ENCODE peak calls at places on chromosomes 16 and 17, in four cellular contexts. X is endodermal cell, N is uterus, O is mesendoderm. V is an unnamed sample. For H3K4me1, the result is how much of the 10 kb centered on the place peaks cover.

GRCh38 chr16:55351936-55352335 is 27.9 kb downstream of the IRX6 start:
- DNase-seq in X (no peak), N (no peak), O (no peak), V (no peak)

GRCh38 chr16:14014284-14014625 is 56.9 kb upstream of the MRTFB start:
- DNase-seq in X (no peak), N (no peak), O (no peak), V (no peak)

GRCh38 chr17:55114283-55114682 is 145.7 kb downstream of the STXBP4 start:
- DNase-seq in X (no peak), N (no peak), O (no peak), V (no peak)

GRCh38 chr16:11398851-11399250 is 53.6 kb downstream of the RMI2 start:
- DNase-seq in X (no peak), N (no peak), O (no peak), V (no peak)

GRCh38 chr17:15944720-15945492 is at the start of gene ADORA2B:
- DNase-seq in X (peak), N (no peak), O (peak), V (peak)

GRCh38 chr17:43732961-43733360 is 25.6 kb downstream of the SOST start:
- DNase-seq in X (no peak), N (no peak), O (peak), V (no peak)

GRCh38 chr17:17836250-17836817 is 452 bp downstream of the SREBF1 start:
- DNase-seq in X (peak), N (peak), O (peak), V (peak)

GRCh38 chr16:55760665-55761035 is 72.2 kb downstream of the CES1 start:
- DNase-seq in X (no peak), N (no peak), O (no peak), V (no peak)

GRCh38 chr17:72100445-72100844 is 20.4 kb upstream of the SOX9 start:
- DNase-seq in X (no peak), N (no peak), O (no peak), V (no peak)

GRCh38 chr17:1169471-1169908 is 10.3 kb downstream of the ABR start:
- DNase-seq in X (no peak), N (no peak), O (no peak), V (peak)

GRCh38 chr16:66366433-66367299 is at the start of gene CDH5:
- DNase-seq in X (peak), N (peak), O (no peak), V (no peak)

GRCh38 chr16:3023415-3023668 is 400 bp downstream of the HCFC1R1 start:
- DNase-seq in X (no peak), N (peak), O (peak), V (peak)

GRCh38 chr16:86252596-86252995 is 257.7 kb upstream of the FOXF1 start:
- DNase-seq in X (peak), N (no peak), O (peak), V (no peak)

GRCh38 chr16:356756-357155 is 4.2 kb upstream of the AXIN1 start:
- DNase-seq in X (no peak), N (no peak), O (no peak), V (peak)

GRCh38 chr17:2064980-2065785 is 10.3 kb downstream of the HIC1 start:
- DNase-seq in X (peak), N (peak), O (peak), V (peak)

GRCh38 chr16:85232369-85233142 is 120.3 kb upstream of the CIBAR2 start:
- DNase-seq in X (no peak), N (no peak), O (no peak), V (peak)

GRCh38 chr16:52499061-52499460 is 47.9 kb downstream of the TOX3 start:
- DNase-seq in X (no peak), N (no peak), O (no peak), V (no peak)
- H3K4me1 ChIP-seq in X (under half), N (under half), O (under half), V (under half)

GRCh38 chr17:40992666-40993065 is 1.3 kb downstream of the KRTAP3-3 start:
- DNase-seq in X (no peak), N (no peak), O (no peak), V (no peak)
- H3K27ac ChIP-seq in X (no peak), N (no peak), O (no peak), V (no peak)

GRCh38 chr17:38703742-38704644 is 1.1 kb upstream of the MLLT6 start:
- DNase-seq in X (peak), N (peak), O (peak), V (peak)
- H3K4me1 ChIP-seq in X (under half), N (under half), O (under half), V (under half)

GRCh38 chr16:57534337-57534880 is 2.0 kb downstream of the CCDC102A start:
- DNase-seq in X (peak), N (peak), O (no peak), V (peak)
- H3K27ac ChIP-seq in X (no peak), N (peak), O (no peak), V (no peak)

GRCh38 chr17:8162232-8162996 is at the start of gene VAMP2:
- DNase-seq in X (peak), N (peak), O (peak), V (peak)
- H3K4me1 ChIP-seq in X (under half), N (under half), O (under half), V (under half)

GRCh38 chr16:72270531-72270930 is 98.6 kb upstream of the PMFBP1 start:
- DNase-seq in X (no peak), N (no peak), O (no peak), V (no peak)
- H3K27ac ChIP-seq in X (no peak), N (no peak), O (no peak), V (no peak)

DNA sequence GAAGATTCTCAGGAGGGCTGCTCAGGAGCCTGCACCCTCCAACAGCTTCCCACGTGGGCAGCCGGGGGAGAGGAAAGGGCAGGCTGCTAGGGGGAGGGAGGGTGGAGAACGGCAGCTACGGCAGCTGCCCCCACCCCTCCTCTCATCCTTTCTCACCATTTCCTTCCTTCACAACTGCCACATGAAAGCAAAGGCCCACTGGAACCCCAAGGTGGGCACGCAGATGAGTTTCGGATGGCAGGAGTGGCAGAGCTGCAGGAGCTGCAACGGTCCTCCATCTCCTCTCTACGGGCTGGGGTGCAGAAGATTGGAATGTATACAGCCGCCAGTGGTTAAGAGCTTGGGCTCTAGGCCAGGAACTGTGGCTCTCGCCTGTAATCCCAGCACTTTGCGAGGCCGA is 77.7 kb downstream of the GAS7 start:
- DNase-seq in X (peak), N (no peak), O (no peak), V (peak)
- H3K4me1 ChIP-seq in X (under half), N (under half), O (under half), V (under half)

GRCh38 chr17:77312061-77312684 is 171.4 kb downstream of the SEC14L1 start:
- DNase-seq in X (peak), N (no peak), O (no peak), V (peak)
- H3K27ac ChIP-seq in X (no peak), N (peak), O (no peak), V (no peak)

GRCh38 chr17:64185101-64185500 is 55.2 kb upstream of the ERN1 start:
- DNase-seq in X (no peak), N (no peak), O (no peak), V (no peak)
- H3K4me1 ChIP-seq in X (under half), N (under half), O (under half), V (under half)

GRCh38 chr16:68269793-68270192 is 5.5 kb downstream of the SLC7A6 start:
- DNase-seq in X (no peak), N (no peak), O (no peak), V (no peak)

GRCh38 chr16:68264128-68265077 is at the start of gene SLC7A6:
- DNase-seq in X (peak), N (peak), O (peak), V (peak)

GRCh38 chr16:68265078-68265925 is 976 bp downstream of the SLC7A6 start:
- DNase-seq in X (peak), N (peak), O (peak), V (peak)

GRCh38 chr16:68270353-68270752 is 6.0 kb downstream of the SLC7A6 start:
- DNase-seq in X (no peak), N (no peak), O (no peak), V (no peak)

DNA sequence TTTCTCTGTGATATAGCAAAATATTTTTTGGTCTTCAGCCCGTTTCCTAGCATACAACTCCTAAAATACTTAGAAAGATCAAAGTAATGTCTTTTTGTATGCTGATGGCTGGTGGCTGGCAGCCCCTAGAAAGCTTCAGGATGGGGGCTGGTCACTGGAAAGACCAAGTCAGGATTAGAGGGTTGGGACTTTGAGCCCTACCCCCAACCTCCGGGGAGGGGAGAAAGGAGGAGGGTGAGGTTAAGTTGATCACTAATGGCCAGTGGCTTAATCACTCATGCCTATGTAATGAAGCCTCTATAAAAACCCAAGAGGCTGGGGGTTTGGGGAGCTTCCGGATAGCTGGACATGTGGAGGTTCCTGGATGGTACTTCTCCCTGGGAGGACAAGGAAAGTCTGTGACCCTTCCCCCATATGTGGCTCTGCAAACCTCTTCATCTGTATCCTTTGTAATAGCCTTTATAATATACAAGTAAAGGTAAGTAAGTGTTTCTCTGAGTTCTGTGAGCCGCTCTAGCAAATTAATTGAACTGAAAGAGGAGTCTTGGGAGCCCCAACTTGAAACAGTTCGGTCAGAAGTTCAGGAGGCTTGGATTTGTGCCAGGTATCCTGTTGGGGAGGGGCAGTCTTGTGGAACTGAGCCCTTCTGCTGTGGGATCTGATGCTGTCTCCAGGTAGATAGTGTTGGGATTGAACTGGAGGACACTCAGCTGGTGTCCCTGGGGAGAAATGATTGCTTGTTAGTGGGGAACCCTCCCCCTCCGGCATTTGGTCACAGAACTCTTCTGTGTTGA is 3.5 kb downstream of the SLC7A6 start:
- DNase-seq in X (peak), N (no peak), O (peak), V (no peak)
- H3K27ac ChIP-seq in X (no peak), N (no peak), O (no peak), V (no peak)

V was measured in osteoblast.